ENCODE peak calls at places on chromosomes 16 and 17, in eight cellular contexts. E is MCF 10A, F is A549, P is astrocyte, B is heart left ventricle, I is bronchial epithelial cell, R is stomach, T is endodermal cell. M is an unnamed sample.

GRCh38 chr17:68457168-68457538 is at the start of gene WIPI1:
- DNase-seq in I (no peak), T (no peak), B (no peak), E (no peak), F (peak), P (no peak), R (no peak), M (no peak)

GRCh38 chr16:70018254-70018653 is 67.1 kb downstream of the CLEC18A start:
- DNase-seq in E (peak), B (no peak), F (peak), T (peak), R (no peak), I (peak), P (peak), M (peak)

GRCh38 chr16:30870904-30871303 is 23.0 kb downstream of the BCL7C start:
- DNase-seq in B (no peak), E (no peak), I (no peak), T (no peak), P (no peak), R (no peak), F (no peak), M (no peak)

GRCh38 chr17:20930065-20930760 is 112.6 kb downstream of the USP22 start:
- DNase-seq in B (no peak), E (no peak), P (peak), I (no peak), R (no peak), F (no peak), T (no peak), M (no peak)

GRCh38 chr16:11429823-11430222 is 84.6 kb downstream of the RMI2 start:
- DNase-seq in F (peak), B (no peak), T (no peak), P (no peak), R (peak), E (no peak), I (no peak), M (no peak)

GRCh38 chr16:68447721-68448359 is 468 bp downstream of the SMPD3 start:
- DNase-seq in R (no peak), T (no peak), B (no peak), F (no peak), I (no peak), P (no peak), E (no peak), M (no peak)

GRCh38 chr17:1709403-1709891 is 730 bp downstream of the TLCD2 start:
- DNase-seq in P (no peak), B (no peak), I (peak), E (peak), F (peak), T (peak), R (no peak), M (no peak)

GRCh38 chr16:81632392-81633146 is 146.5 kb upstream of the PLCG2 start:
- DNase-seq in I (peak), P (peak), R (peak), T (no peak), B (no peak), F (peak), E (peak), M (no peak)

GRCh38 chr16:86991679-86992078 is 325.5 kb downstream of the C16orf95 start:
- DNase-seq in B (no peak), R (no peak), F (no peak), I (peak), E (peak), P (peak), T (no peak), M (peak)

GRCh38 chr16:88941051-88941932 is 35.7 kb downstream of the CBFA2T3 start:
- DNase-seq in F (no peak), P (no peak), E (no peak), T (peak), B (peak), R (peak), I (no peak), M (no peak)

GRCh38 chr16:85484337-85485295 is 128.5 kb upstream of the GSE1 start:
- DNase-seq in T (no peak), P (no peak), R (peak), E (no peak), F (no peak), I (no peak), B (no peak), M (no peak)

GRCh38 chr17:40963838-40964237 is 2.9 kb downstream of the KRT39 start:
- DNase-seq in I (peak), F (peak), E (peak), B (no peak), P (no peak), T (no peak), R (no peak), M (peak)

GRCh38 chr17:75980188-75981018 is 1.4 kb downstream of the TEN1 start:
- DNase-seq in I (no peak), F (no peak), B (no peak), E (no peak), R (no peak), T (no peak), P (peak), M (no peak)

GRCh38 chr17:45927247-45927646 is 32.9 kb downstream of the MAPT start:
- DNase-seq in E (no peak), P (no peak), F (no peak), T (no peak), R (no peak), B (no peak), I (no peak), M (no peak)

DNA sequence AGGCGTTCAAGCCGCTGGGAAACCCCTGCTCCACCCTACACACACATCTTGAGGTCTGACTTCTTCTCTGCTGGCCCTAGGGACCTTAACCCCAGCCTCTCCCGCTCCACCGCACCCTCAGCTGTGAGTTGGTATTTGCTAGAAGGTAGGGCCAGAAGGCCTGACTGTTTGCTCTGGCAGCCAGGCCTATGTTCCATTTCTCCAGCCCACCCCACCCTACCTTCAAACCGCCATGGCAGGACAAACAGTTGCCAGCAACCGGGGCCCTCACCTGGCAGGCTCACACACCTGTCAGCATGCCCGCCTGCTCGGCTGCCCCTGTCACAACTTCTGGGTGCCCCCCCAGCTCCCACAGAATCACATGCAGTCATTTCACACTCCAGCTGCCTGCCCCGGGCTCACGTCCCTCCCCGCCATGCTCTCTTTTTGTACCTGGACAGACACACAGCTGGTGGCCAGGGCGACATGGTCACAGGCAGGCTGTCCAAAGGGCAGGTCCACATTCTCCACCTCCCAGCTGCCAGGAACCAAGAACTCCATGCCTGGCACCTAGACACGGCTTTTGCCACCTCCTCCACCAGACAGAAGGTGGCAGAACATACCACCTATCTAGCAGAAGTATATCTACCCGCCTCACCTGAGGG is 2.6 kb upstream of the ATP2A3 start:
- DNase-seq in R (peak), P (no peak), E (no peak), B (no peak), I (no peak), T (no peak), F (no peak), M (no peak)
- TF ChIP-seq CTCF in R (peak), P (no peak), E (no peak), B (no peak), I (no peak), T (no peak), F (no peak), M (no peak)

DNA sequence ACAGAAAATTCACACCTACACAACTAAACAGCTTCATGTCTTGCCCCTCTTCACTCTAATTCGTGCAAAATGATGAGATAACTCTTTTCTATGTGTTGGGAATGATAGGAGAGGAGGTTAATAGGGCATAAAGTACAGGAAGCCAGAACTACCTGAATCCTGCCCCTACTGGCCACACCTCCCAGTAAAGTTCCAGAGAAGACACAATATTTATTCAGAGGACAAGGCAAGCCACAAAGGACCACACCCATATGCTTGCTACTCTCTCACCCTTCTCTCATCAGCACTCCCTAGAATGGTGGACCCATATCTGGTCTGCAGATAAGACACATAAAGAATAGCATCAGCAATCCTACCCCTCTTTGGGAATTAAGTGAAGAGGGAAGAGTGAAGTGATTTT is 74.6 kb downstream of the ZNF18 start:
- DNase-seq in I (no peak), F (no peak), T (no peak), R (no peak), P (no peak), B (no peak), E (no peak), M (no peak)
- TF ChIP-seq CTCF in I (no peak), F (no peak), T (peak), R (no peak), P (no peak), B (no peak), E (no peak), M (no peak)

DNA sequence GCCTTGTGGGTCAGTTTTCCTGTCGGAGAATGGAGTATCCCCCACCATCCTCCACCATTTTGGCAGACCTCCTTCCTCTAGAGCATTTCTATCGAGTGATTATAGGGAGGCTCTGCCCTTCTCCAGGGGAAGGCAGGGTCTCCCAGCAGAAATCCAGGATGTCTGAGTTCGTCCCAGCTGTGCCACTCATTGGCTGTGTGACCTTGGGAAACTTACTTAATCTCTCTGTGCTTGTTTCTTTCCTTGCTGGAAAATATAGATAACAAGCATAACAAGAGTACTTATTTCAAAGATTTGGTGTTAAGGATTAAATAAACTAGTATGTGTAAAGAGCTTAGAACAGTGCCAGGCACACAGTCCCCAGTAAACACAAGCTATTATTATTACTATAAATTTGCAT is 14.8 kb downstream of the ATP2A3 start:
- DNase-seq in T (no peak), I (no peak), F (no peak), B (no peak), E (no peak), R (no peak), P (no peak), M (no peak)
- TF ChIP-seq CTCF in T (no peak), I (no peak), F (no peak), B (no peak), E (no peak), R (no peak), P (no peak), M (no peak)

GRCh38 chr16:62370445-62370844 is 334.2 kb upstream of the CDH8 start:
- DNase-seq in F (no peak), E (no peak), P (no peak), T (no peak), B (no peak), R (no peak), I (no peak), M (no peak)
- TF ChIP-seq CTCF in F (no peak), E (no peak), P (no peak), T (no peak), B (no peak), R (no peak), I (no peak), M (no peak)

DNA sequence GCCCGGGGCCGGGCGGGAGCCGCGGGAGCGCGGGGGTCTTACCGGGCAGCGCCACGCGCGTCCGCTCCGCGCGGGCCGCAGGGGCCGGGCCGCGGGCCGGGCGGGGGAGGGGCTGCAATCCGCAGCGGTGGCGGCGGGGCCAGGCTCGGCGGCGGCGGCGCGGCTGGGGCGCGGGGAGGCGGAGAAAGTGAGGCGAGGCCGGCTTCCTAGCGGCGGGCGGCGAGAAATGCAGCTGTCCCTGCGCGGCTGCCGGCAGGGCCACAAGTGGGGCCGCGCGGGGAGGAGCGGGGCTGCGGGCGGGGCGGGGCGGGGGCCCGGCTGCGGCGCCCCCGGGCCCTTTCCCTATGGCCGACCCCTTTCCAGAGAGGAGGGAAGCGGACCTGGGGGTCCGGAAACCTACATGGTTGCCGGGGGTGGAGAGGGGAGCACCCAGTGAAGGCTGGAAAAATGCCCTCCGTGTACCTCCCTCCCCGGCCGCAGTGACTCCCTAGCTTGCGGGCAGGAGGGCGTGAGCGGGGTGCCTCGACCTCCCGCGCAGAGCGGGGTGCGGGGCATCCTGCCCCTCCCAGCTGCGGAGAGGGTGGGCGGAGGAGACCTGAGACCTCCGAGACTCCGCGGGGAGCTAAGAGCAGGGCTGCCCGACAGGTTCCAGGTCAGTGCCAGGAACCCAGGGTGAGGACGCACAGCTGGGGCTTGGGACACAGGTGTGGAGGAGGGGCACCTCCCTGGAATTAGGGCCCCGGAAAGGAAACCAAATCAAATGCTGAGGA is at the start of gene CUEDC1:
- DNase-seq in I (no peak), R (peak), E (peak), T (peak), P (no peak), F (peak), B (peak), M (peak)
- TF ChIP-seq CTCF in I (peak), R (peak), E (peak), T (peak), P (no peak), F (peak), B (peak), M (no peak)

GRCh38 chr16:8194795-8195194 is 395.5 kb downstream of the TMEM114 start:
- DNase-seq in B (no peak), I (no peak), P (no peak), T (peak), F (peak), R (no peak), E (no peak), M (no peak)
- TF ChIP-seq CTCF in B (peak), I (no peak), P (no peak), T (peak), F (no peak), R (no peak), E (no peak), M (no peak)

GRCh38 chr16:54929090-54930033 is 1.3 kb upstream of the IRX5 start:
- DNase-seq in I (peak), T (peak), P (peak), B (peak), E (peak), R (peak), F (peak), M (peak)
- TF ChIP-seq CTCF in I (no peak), T (peak), P (no peak), B (peak), E (peak), R (peak), F (peak), M (no peak)

GRCh38 chr16:66578596-66579531 is at the start of gene CMTM2:
- DNase-seq in T (peak), B (no peak), R (no peak), P (no peak), F (no peak), I (no peak), E (no peak), M (no peak)

GRCh38 chr16:66576306-66576705 is 3.0 kb upstream of the CMTM2 start:
- DNase-seq in B (no peak), F (no peak), T (no peak), I (no peak), P (no peak), E (no peak), R (no peak), M (no peak)

GRCh38 chr16:66585477-66586239 is 6.4 kb downstream of the CMTM2 start:
- DNase-seq in B (no peak), E (no peak), I (no peak), R (no peak), T (peak), P (no peak), F (no peak), M (no peak)

GRCh38 chr16:66581246-66581952 is 2.1 kb downstream of the CMTM2 start:
- DNase-seq in P (peak), F (no peak), B (no peak), R (no peak), I (no peak), T (no peak), E (peak), M (peak)

DNA sequence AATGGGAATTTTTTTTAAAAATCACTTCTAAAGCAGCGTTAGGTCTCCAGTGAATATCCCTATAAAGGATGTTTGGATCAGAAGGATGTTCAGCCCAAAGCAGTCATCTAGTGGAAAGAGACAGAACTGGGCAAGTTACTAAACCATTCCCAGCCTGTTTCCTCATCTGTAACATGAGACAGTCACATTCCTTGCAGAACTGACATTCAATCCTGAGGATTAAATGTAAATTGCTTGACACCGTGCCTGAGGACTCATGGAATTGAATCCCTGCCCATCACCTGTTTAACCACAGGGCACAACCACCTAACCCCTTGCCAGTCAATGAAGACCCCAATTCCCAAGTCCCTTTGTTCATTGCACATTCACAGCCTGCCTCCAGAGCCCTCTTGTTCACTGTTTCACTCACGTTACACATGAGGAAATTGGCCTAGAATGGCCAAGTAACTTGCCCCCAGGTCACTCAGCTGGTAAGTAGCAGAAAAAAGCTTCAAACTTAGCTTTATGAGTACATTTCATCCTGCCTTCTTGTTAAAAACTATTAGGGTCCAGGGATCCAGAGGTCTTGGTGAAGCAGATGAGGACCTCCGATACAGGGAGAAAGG is 1.4 kb downstream of the CMTM2 start:
- DNase-seq in R (no peak), B (no peak), F (no peak), P (peak), T (no peak), E (peak), I (peak), M (peak)
- TF ChIP-seq CTCF in R (no peak), B (no peak), F (no peak), P (no peak), T (no peak), E (no peak), I (no peak), M (peak)

M was measured in mammary epithelial cell.